ENCODE peak calls at places on chromosomes 1 and 21, in eight cellular contexts. M, E, T, A, C, H, P and X are unnamed samples.

GRCh38 chr21:26169611-26170470 is 729 bp downstream of the APP start:
- DNase-seq in M (peak; percentile 62), E (peak; percentile 71), T (peak; percentile 58), A (no peak), C (no peak), H (peak; percentile 16), P (peak; percentile 64), X (peak; percentile 16)

GRCh38 chr1:154736840-154737239 is 128.9 kb upstream of the ADAR start:
- DNase-seq in M (no peak), E (no peak), T (peak; percentile 37), A (no peak), C (peak; percentile 82), H (no peak), P (no peak), X (no peak)

GRCh38 chr1:247347395-247348222 is 15.9 kb upstream of the ZNF496 start:
- DNase-seq in M (no peak), E (no peak), T (no peak), A (no peak), C (no peak), H (no peak), P (peak; percentile 34), X (no peak)

GRCh38 chr1:30512253-30512921 is 211.0 kb downstream of the MATN1 start:
- DNase-seq in M (peak; percentile 20), E (no peak), T (no peak), A (no peak), C (peak; percentile 2), H (no peak), P (no peak), X (no peak)

GRCh38 chr1:63892632-63893395 is 119.0 kb downstream of the ROR1 start:
- DNase-seq in M (no peak), E (peak; percentile 85), T (peak; percentile 18), A (peak; percentile 64), C (peak; percentile 48), H (no peak), P (no peak), X (peak; percentile 62)

GRCh38 chr1:109718495-109718894 is 6.4 kb downstream of the GSTM5 start:
- DNase-seq in M (no peak), E (no peak), T (peak; percentile 66), A (no peak), C (no peak), H (peak; percentile 44), P (no peak), X (no peak)

GRCh38 chr1:116654351-116654750 is 13.2 kb downstream of the IGSF3 start:
- DNase-seq in M (no peak), E (no peak), T (no peak), A (no peak), C (no peak), H (no peak), P (no peak), X (no peak)

GRCh38 chr1:11519629-11520031 is 40.7 kb downstream of the DISP3 start:
- DNase-seq in M (no peak), E (peak; percentile 18), T (no peak), A (no peak), C (no peak), H (no peak), P (no peak), X (no peak)

GRCh38 chr1:203342192-203342940 is 8.6 kb downstream of the FMOD start:
- DNase-seq in M (peak; percentile 71), E (peak; percentile 84), T (peak; percentile 52), A (no peak), C (peak; percentile 35), H (peak; percentile 31), P (no peak), X (no peak)

GRCh38 chr1:41465741-41466140 is 18.7 kb downstream of the EDN2 start:
- DNase-seq in M (no peak), E (no peak), T (no peak), A (no peak), C (peak; percentile 67), H (no peak), P (no peak), X (no peak)

GRCh38 chr21:36946949-36947371 is 19.5 kb downstream of the HLCS start:
- DNase-seq in M (no peak), E (no peak), T (no peak), A (no peak), C (no peak), H (no peak), P (no peak), X (no peak)

GRCh38 chr1:90851711-90852050 is 134.6 kb upstream of the BARHL2 start:
- DNase-seq in M (no peak), E (no peak), T (no peak), A (no peak), C (no peak), H (no peak), P (no peak), X (no peak)

GRCh38 chr1:185862235-185862634 is 128.0 kb downstream of the HMCN1 start:
- DNase-seq in M (no peak), E (no peak), T (peak; percentile 18), A (no peak), C (peak; percentile 47), H (no peak), P (no peak), X (no peak)

GRCh38 chr1:89552481-89553194 is 28.0 kb downstream of the LRRC8B start:
- DNase-seq in M (no peak), E (no peak), T (no peak), A (no peak), C (peak; percentile 65), H (no peak), P (no peak), X (no peak)

DNA sequence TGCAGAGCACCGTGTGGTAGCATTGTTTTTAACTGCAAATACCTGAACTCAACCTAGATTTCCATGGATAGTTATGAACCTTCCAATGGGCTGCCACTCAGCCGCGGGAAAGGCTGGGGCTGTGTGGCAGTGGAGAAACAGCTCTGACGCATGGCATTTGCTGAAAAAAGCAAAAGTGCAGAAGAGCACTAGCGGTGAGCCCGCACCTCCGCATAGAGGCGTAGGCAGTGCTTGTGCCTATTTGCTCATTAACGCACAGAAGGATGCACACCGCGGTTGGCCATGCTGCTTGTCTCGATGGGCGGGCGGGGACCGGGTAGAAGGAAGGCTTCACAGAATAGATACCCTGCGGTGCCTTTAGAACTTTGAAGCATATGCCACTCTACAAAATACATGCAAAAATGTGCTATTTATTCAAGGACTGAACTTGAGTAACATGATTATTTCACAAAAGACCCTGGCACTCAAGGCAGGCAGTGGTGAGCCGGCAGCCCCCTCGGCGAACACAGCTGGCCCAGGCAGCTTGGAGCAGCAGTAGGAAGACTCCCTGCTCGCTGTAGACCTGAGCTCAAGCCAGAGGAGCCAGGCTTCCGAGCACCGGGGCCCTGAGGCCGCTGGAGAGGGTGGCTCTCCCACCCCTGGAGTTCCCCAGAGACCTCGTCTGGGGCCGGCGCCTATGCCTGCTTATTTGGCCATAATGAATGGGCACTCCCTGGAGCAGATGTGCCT is 71.6 kb downstream of the SIK1 start:
- DNase-seq in M (no peak), E (no peak), T (no peak), A (no peak), C (no peak), H (no peak), P (no peak), X (no peak)
- TF ChIP-seq CTCF in M (no peak), E (no peak), T (no peak), A (no peak), C (no peak), H (no peak), P (no peak), X (no peak)

GRCh38 chr1:115465802-115466363 is 127.8 kb upstream of the NGF start:
- DNase-seq in M (no peak), E (no peak), T (no peak), A (no peak), C (no peak), H (no peak), P (no peak), X (no peak)

GRCh38 chr1:115467790-115468189 is 129.7 kb upstream of the NGF start:
- DNase-seq in M (no peak), E (no peak), T (no peak), A (no peak), C (no peak), H (no peak), P (no peak), X (no peak)

GRCh38 chr1:115467196-115467595 is 129.1 kb upstream of the NGF start:
- DNase-seq in M (no peak), E (no peak), T (no peak), A (no peak), C (no peak), H (no peak), P (no peak), X (no peak)

GRCh38 chr1:115466433-115466832 is 128.4 kb upstream of the NGF start:
- DNase-seq in M (no peak), E (no peak), T (no peak), A (no peak), C (no peak), H (no peak), P (no peak), X (no peak)

GRCh38 chr1:115469703-115470476 is 131.8 kb upstream of the NGF start:
- DNase-seq in M (peak; percentile 53), E (no peak), T (peak; percentile 43), A (no peak), C (peak; percentile 79), H (peak; percentile 31), P (peak; percentile 55), X (no peak)
- TF ChIP-seq CTCF in M (peak; percentile 77), E (no peak), T (peak; percentile 69), A (peak; percentile 100), C (peak; percentile 93), H (peak; percentile 98), P (peak; percentile 77), X (peak; percentile 55)

DNA sequence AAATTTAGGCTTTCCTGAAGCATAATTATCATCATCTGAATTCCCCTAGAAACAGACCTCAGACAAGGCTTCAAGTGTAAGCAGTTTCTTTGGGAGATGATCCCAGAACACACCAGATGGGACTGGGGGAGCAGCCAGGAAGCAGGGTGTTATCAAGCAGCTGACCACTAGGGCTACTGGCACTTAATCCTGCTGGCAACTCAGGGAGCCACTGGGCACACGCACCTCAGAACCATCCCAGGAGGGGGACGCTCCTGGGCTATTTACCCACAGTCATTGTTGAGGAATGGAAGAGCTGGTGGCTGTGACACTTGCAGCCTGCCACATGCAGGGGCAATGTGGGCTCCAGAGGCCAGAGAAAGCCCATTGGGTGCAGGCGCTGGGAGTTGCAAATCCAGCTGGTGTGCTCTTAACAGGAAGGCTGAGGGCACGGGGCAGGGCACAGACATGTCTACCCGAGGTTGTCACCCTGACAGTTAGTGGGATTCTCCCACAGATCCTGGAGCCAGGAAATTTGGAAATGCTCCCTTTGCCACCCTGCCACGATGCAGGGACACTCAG is 15.1 kb upstream of the IL22RA1 start:
- DNase-seq in M (no peak), E (peak; percentile 38), T (peak; percentile 28), A (no peak), C (no peak), H (no peak), P (no peak), X (no peak)
- TF ChIP-seq CTCF in M (no peak), E (no peak), T (no peak), A (peak; percentile 7), C (peak; percentile 38), H (peak; percentile 48), P (no peak), X (no peak)

DNA sequence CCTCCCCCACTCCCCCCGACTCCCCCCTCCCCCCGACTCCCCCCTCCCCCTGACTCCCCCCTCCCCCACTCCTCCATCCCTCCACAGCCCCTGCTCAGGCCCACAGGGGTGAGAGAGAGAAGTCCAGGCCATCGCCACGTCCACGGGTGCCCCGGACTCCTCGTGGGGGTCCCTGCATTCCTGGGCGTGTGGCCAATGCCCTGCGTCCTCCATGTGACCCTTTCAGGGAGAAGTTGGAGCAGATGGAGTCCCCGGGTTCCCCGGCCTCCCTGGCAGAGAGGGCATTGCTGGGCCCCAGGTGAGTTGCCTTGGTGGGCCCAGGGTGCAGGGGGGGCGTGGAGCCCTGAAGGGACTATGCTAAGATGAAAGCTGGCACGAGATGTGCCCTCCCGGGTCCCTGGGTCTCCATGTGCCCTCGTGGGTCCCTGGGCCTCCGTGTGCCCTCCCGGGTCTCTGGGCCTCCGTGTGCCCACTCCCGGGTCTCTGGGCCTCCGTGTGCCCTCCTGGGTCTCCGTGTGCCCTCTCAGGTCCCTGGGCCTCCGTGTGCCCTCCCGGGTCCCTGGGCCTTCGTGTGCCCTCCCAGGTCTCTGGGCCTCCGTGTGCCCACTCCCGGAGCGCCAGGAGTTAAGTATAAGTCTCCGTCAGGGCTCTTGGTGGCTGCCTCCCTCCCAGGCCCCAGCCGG is 52.0 kb downstream of the SLC19A1 start:
- DNase-seq in M (no peak), E (no peak), T (no peak), A (no peak), C (no peak), H (no peak), P (no peak), X (no peak)
- TF ChIP-seq CTCF in M (no peak), E (no peak), T (no peak), A (no peak), C (no peak), H (no peak), P (no peak), X (no peak)